ENCODE peak calls at places on chromosomes 13 and 19, in seven cellular contexts. A is AG04450; I is stimulated activated naive CD4-positive, alpha-beta T cell treated with Interleukin-2 at 50 U/mL for 16 hours; M is ELR; O is non-pigmented ciliary epithelial cell; R is ecto neural progenitor cell; T is PC-3. C is an unnamed sample.
A peak's percentile ranks its signal among the peaks of the same experiment; 100 is the strongest.

GRCh38 chr13:28059214-28059613 is 41.2 kb downstream of the FLT3 start:
- DNase-seq in A (no peak), I (peak; percentile 4), M (peak; percentile 55), O (no peak), R (peak; percentile 48), T (peak; percentile 54), C (no peak)

GRCh38 chr13:27182844-27183497 is 11.4 kb upstream of the USP12 start:
- DNase-seq in A (no peak), I (no peak), M (peak; percentile 97), O (no peak), R (no peak), T (peak; percentile 94), C (no peak)

GRCh38 chr13:61414686-61415664 is 674 bp downstream of the PCDH20 start:
- DNase-seq in A (no peak), I (no peak), M (no peak), O (no peak), R (peak; percentile 85), T (peak; percentile 73), C (peak; percentile 26)

GRCh38 chr13:95122063-95122462 is 179.2 kb downstream of the ABCC4 start:
- DNase-seq in A (no peak), I (no peak), M (peak; percentile 70), O (no peak), R (no peak), T (peak; percentile 67), C (no peak)

GRCh38 chr13:79491715-79492114 is 10.8 kb downstream of the NDFIP2 start:
- DNase-seq in A (no peak), I (no peak), M (peak; percentile 48), O (no peak), R (no peak), T (peak; percentile 62), C (no peak)

GRCh38 chr19:44776402-44777096 is 1.1 kb upstream of the CBLC start:
- DNase-seq in A (no peak), I (no peak), M (no peak), O (no peak), R (no peak), T (peak; percentile 88), C (no peak)

GRCh38 chr19:8569066-8569761 is 8.0 kb downstream of the MYO1F start:
- DNase-seq in A (peak; percentile 90), I (peak; percentile 60), M (peak; percentile 96), O (peak; percentile 93), R (no peak), T (peak; percentile 96), C (no peak)

GRCh38 chr13:24075137-24075975 is 85.2 kb upstream of the SPATA13 start:
- DNase-seq in A (no peak), I (no peak), M (no peak), O (no peak), R (no peak), T (peak; percentile 69), C (no peak)

GRCh38 chr19:49391581-49392399 is 3.7 kb downstream of the KASH5 start:
- DNase-seq in A (peak; percentile 20), I (peak; percentile 74), M (peak; percentile 75), O (peak; percentile 19), R (peak; percentile 84), T (peak; percentile 95), C (peak; percentile 41)

GRCh38 chr13:31200636-31200970 is 828 bp downstream of the B3GLCT start:
- DNase-seq in A (no peak), I (peak; percentile 35), M (peak; percentile 57), O (no peak), R (peak; percentile 64), T (peak; percentile 31), C (no peak)

GRCh38 chr13:66225071-66225470 is 1005.1 kb downstream of the PCDH9 start:
- DNase-seq in A (no peak), I (no peak), M (no peak), O (no peak), R (no peak), T (no peak), C (no peak)